ENCODE peak calls at places on chromosomes 4 and X, in seven cellular contexts. U, I, V, Z, B, L and Q are unnamed samples.

GRCh38 chr4:25900901-25901500 is 13.0 kb upstream of the SMIM20 start:
- DNase-seq in U (no peak), I (no peak), V (no peak), Z (no peak), B (no peak), L (no peak), Q (no peak)

GRCh38 chr4:98890698-98891097 is 38.2 kb downstream of the EIF4E start:
- DNase-seq in U (no peak), I (no peak), V (no peak), Z (no peak), B (no peak), L (no peak), Q (no peak)

GRCh38 chr4:23058113-23058512 is 365.4 kb downstream of the GBA3 start:
- DNase-seq in U (no peak), I (no peak), V (no peak), Z (no peak), B (no peak), L (no peak), Q (no peak)

GRCh38 chr4:7295917-7296660 is 103.8 kb downstream of the SORCS2 start:
- DNase-seq in U (no peak), I (peak; percentile 22), V (no peak), Z (no peak), B (peak; percentile 68), L (peak; percentile 15), Q (no peak)

GRCh38 chr4:123505457-123506310 is 109.1 kb downstream of the SPRY1 start:
- DNase-seq in U (no peak), I (peak; percentile 52), V (peak; percentile 57), Z (peak; percentile 85), B (peak; percentile 76), L (peak; percentile 61), Q (peak; percentile 10)

GRCh38 chr4:84887824-84888223 is 78.7 kb downstream of the WDFY3 start:
- DNase-seq in U (no peak), I (no peak), V (no peak), Z (no peak), B (no peak), L (peak; percentile 66), Q (no peak)

GRCh38 chr4:173044340-173044739 is 124.3 kb upstream of the GALNT7 start:
- DNase-seq in U (no peak), I (no peak), V (no peak), Z (no peak), B (no peak), L (no peak), Q (no peak)

GRCh38 chr4:168309781-168310180 is 8.8 kb downstream of the DDX60 start:
- DNase-seq in U (no peak), I (no peak), V (no peak), Z (no peak), B (no peak), L (peak; percentile 34), Q (no peak)

GRCh38 chrX:136780738-136781137 is at the start of gene ARHGEF6:
- DNase-seq in U (no peak), I (peak; percentile 10), V (no peak), Z (no peak), B (no peak), L (no peak), Q (no peak)

GRCh38 chr4:158172558-158173258 is at the start of gene GASK1B:
- DNase-seq in U (no peak), I (peak; percentile 68), V (no peak), Z (no peak), B (no peak), L (peak; percentile 64), Q (peak; percentile 18)

GRCh38 chr4:4386736-4387392 is at the start of gene NSG1:
- DNase-seq in U (no peak), I (no peak), V (no peak), Z (no peak), B (peak; percentile 46), L (peak; percentile 18), Q (no peak)

GRCh38 chr4:39085891-39086290 is 23.9 kb downstream of the KLHL5 start:
- DNase-seq in U (no peak), I (no peak), V (peak; percentile 53), Z (no peak), B (no peak), L (no peak), Q (no peak)

GRCh38 chr4:112840061-112840460 is 203.1 kb downstream of the LARP7 start:
- DNase-seq in U (no peak), I (no peak), V (no peak), Z (no peak), B (no peak), L (peak; percentile 7), Q (no peak)

GRCh38 chrX:70030242-70030823 is 19.4 kb downstream of the AWAT2 start:
- DNase-seq in U (no peak), I (peak; percentile 46), V (no peak), Z (peak; percentile 45), B (no peak), L (peak; percentile 49), Q (no peak)

DNA sequence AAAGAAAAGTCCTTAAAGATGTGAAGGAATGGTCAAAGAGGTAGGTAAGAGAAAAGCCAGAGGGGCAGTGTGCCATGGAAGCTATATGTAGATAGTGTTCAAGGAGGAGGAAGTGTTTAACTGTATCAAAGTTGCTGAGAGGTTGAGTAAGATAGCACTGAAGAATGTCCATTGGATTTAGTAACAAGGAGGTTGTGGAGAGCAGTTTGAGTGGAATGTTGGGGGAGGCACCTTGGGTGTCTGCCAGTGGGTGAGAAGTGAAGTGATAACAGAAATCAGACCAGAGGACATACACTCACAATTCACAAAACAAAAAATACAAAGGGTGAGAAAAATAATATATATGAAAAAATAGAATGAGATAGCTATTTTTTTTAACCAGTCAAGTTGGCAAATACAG is 121.3 kb upstream of the AMOT start:
- DNase-seq in U (no peak), I (no peak), V (no peak), Z (no peak), B (no peak), L (no peak), Q (no peak)
- H3K27me3 ChIP-seq in U (no peaks in the 10 kb centered on the region), I (no peaks in the 10 kb centered on the region), V (no peaks in the 10 kb centered on the region), Z (no peaks in the 10 kb centered on the region), B (no peaks in the 10 kb centered on the region), L (no peaks in the 10 kb centered on the region), Q (no peaks in the 10 kb centered on the region)

GRCh38 chr4:87119965-87120364 is 100.5 kb downstream of the KLHL8 start:
- DNase-seq in U (no peak), I (no peak), V (no peak), Z (no peak), B (no peak), L (no peak), Q (no peak)
- H3K4me3 ChIP-seq in U (no peak overlapping the region), I (peak overlapping the region; percentile 22), V (no peak overlapping the region), Z (no peak overlapping the region), B (peak overlapping the region; percentile 60), L (no peak overlapping the region), Q (no peak overlapping the region)

GRCh38 chr4:140257461-140258305 is 103.7 kb upstream of the MAML3 start:
- DNase-seq in U (peak; percentile 46), I (no peak), V (no peak), Z (no peak), B (peak; percentile 39), L (peak; percentile 72), Q (no peak)
- H3K27me3 ChIP-seq in U (no peaks in the 10 kb centered on the region), I (no peaks in the 10 kb centered on the region), V (no peaks in the 10 kb centered on the region), Z (peaks cover 13% of the 10 kb centered on the region), B (no peaks in the 10 kb centered on the region), L (no peaks in the 10 kb centered on the region), Q (no peaks in the 10 kb centered on the region)

GRCh38 chrX:119686087-119686639 is 6.8 kb downstream of the SEPTIN6 start:
- DNase-seq in U (no peak), I (no peak), V (no peak), Z (peak; percentile 79), B (no peak), L (no peak), Q (no peak)
- H3K4me3 ChIP-seq in U (no peak overlapping the region), I (peak overlapping the region; percentile 29), V (no peak overlapping the region), Z (no peak overlapping the region), B (no peak overlapping the region), L (no peak overlapping the region), Q (no peak overlapping the region)

DNA sequence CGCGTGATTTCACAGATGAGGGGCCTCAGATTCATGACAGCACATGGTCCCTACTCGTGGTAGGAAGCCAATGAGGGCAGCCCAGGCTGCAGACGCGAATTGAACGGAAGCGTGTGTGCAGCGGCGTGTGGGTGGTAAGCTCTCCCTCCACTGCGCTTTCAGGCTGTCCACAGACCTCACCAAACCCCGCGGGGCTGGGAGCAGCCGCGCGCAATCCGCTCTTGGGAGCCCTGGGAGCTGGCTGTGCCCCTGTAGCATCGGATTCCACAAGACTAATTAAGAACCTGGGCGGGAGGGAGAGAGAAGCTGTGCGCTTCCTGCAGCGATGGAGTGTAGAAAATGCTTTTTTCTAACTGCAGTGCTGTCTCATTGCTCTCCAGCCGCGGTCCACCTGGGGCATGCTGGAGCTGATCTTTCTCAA is 134.9 kb downstream of the STOX2 start:
- DNase-seq in U (no peak), I (peak; percentile 31), V (no peak), Z (no peak), B (no peak), L (no peak), Q (no peak)
- H3K27me3 ChIP-seq in U (no peaks in the 10 kb centered on the region), I (no peaks in the 10 kb centered on the region), V (peaks cover 2% of the 10 kb centered on the region), Z (peaks cover 38% of the 10 kb centered on the region), B (no peaks in the 10 kb centered on the region), L (no peaks in the 10 kb centered on the region), Q (no peaks in the 10 kb centered on the region)

DNA sequence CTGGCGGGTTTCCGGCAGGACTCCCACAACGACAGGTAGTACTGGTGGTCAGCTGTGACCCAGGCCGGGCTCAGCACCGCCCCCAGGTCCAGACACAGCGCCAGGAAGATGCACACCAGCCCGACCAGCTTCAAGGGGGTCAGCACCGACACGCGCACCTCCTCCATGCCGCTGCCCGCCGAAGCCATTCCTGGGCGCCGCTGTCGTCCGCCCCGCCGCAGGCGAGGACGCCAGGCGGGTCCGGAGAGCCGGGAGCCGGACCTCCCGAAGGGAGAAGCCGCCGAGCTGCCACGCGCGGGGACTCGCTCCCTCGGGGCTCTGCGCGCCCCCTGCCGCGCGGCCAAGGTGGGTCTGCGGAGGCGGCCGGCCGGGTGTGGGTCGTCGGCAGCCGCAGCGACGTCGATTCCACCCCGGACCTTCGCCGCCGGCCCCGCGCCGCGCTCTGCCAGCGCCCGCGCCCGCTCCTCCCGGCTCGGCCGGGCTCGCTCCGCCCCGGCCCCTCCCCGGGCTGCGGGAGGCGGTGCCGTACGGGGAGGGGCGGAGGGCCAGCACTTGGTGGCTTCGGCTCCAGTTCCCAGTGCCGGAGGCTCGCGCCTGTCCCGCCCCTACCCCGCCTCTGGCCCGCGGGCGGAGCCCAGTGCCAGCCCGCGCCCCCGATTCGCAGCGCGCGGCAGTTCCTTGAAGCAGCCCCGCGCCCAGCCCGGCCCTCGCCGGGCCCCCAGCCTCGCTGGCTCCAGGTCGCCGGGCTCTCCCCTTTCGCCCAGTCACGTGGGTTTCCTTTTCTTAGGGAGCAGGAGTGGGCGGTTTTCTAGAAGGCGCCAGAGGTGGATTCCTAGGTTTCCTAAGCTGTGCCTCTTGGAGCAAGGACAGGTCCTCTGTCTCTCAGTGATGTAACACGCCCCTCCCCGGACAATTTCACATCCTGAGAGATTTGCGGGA is at the start of gene TMEM47:
- DNase-seq in U (peak; percentile 38), I (peak; percentile 73), V (peak; percentile 76), Z (peak; percentile 73), B (peak; percentile 84), L (peak; percentile 70), Q (peak; percentile 21)
- H3K4me3 ChIP-seq in U (peak within 1 kb of the TSS; percentile 71), I (peak within 1 kb of the TSS; percentile 58), V (peak within 1 kb of the TSS; percentile 78), Z (peak within 1 kb of the TSS; percentile 26), B (peak within 1 kb of the TSS; percentile 64), L (peak within 1 kb of the TSS; percentile 99), Q (peak within 1 kb of the TSS; percentile 76)